ENCODE peak calls at places on chromosome 14, in five cellular contexts. One of them, this sample, is unnamed.

GRCh38 chr14:83838221-83838620 is 1691.7 kb upstream of the FLRT2 start:
- DNase-seq in mammary epithelial cell: no peak
- DNase-seq in CD8-positive, alpha-beta memory T cell: no peak
- DNase-seq in A549: no peak
- DNase-seq in RWPE2: no peak
- DNase-seq in this sample: no peak

GRCh38 chr14:58104808-58105207 is 47.2 kb downstream of the ARMH4 start:
- DNase-seq in CD8-positive, alpha-beta memory T cell: no peak
- DNase-seq in mammary epithelial cell: peak; percentile 67
- DNase-seq in A549: no peak
- DNase-seq in RWPE2: no peak
- DNase-seq in this sample: no peak

GRCh38 chr14:23008836-23009235 is 1.1 kb downstream of the C14orf93 start:
- DNase-seq in mammary epithelial cell: no peak
- DNase-seq in RWPE2: no peak
- DNase-seq in CD8-positive, alpha-beta memory T cell: no peak
- DNase-seq in A549: no peak
- DNase-seq in this sample: no peak

GRCh38 chr14:44846232-44846824 is 115.4 kb downstream of the KLHL28 start:
- DNase-seq in CD8-positive, alpha-beta memory T cell: no peak
- DNase-seq in mammary epithelial cell: peak; percentile 20
- DNase-seq in A549: peak; percentile 21
- DNase-seq in RWPE2: no peak
- DNase-seq in this sample: no peak

GRCh38 chr14:104673481-104673880 is 15.9 kb upstream of the INF2 start:
- DNase-seq in mammary epithelial cell: no peak
- DNase-seq in RWPE2: peak; percentile 57
- DNase-seq in A549: no peak
- DNase-seq in CD8-positive, alpha-beta memory T cell: no peak
- DNase-seq in this sample: no peak

GRCh38 chr14:35277179-35277578 is 15.0 kb upstream of the PSMA6 start:
- DNase-seq in CD8-positive, alpha-beta memory T cell: no peak
- DNase-seq in mammary epithelial cell: peak; percentile 19
- DNase-seq in RWPE2: no peak
- DNase-seq in A549: no peak
- DNase-seq in this sample: no peak

GRCh38 chr14:64244279-64244678 is 49.9 kb downstream of the ESR2 start:
- DNase-seq in RWPE2: no peak
- DNase-seq in CD8-positive, alpha-beta memory T cell: no peak
- DNase-seq in mammary epithelial cell: no peak
- DNase-seq in A549: no peak
- DNase-seq in this sample: no peak

GRCh38 chr14:23561259-23561658 is 5.2 kb downstream of the THTPA start:
- DNase-seq in mammary epithelial cell: no peak
- DNase-seq in A549: no peak
- DNase-seq in RWPE2: no peak
- DNase-seq in CD8-positive, alpha-beta memory T cell: no peak
- DNase-seq in this sample: no peak

GRCh38 chr14:77085538-77085937 is 12.5 kb upstream of the CIPC start:
- DNase-seq in RWPE2: no peak
- DNase-seq in A549: no peak
- DNase-seq in mammary epithelial cell: no peak
- DNase-seq in CD8-positive, alpha-beta memory T cell: no peak
- DNase-seq in this sample: no peak

GRCh38 chr14:103026988-103027387 is 30.4 kb downstream of the CDC42BPB start:
- DNase-seq in RWPE2: no peak
- DNase-seq in A549: no peak
- DNase-seq in CD8-positive, alpha-beta memory T cell: no peak
- DNase-seq in mammary epithelial cell: no peak
- DNase-seq in this sample: no peak

GRCh38 chr14:74875941-74876913 is at the start of gene PROX2:
- DNase-seq in CD8-positive, alpha-beta memory T cell: peak; percentile 8
- DNase-seq in RWPE2: no peak
- DNase-seq in mammary epithelial cell: no peak
- DNase-seq in A549: no peak
- DNase-seq in this sample: no peak

GRCh38 chr14:104393199-104393897 is 186.2 kb upstream of the C14orf180 start:
- DNase-seq in CD8-positive, alpha-beta memory T cell: no peak
- DNase-seq in A549: no peak
- DNase-seq in mammary epithelial cell: no peak
- DNase-seq in RWPE2: peak; percentile 75
- DNase-seq in this sample: no peak

GRCh38 chr14:61342486-61342885 is 21.1 kb downstream of the PRKCH start:
- DNase-seq in mammary epithelial cell: no peak
- DNase-seq in CD8-positive, alpha-beta memory T cell: peak; percentile 74
- DNase-seq in A549: no peak
- DNase-seq in RWPE2: no peak
- DNase-seq in this sample: no peak

GRCh38 chr14:45426685-45427282 is 173.8 kb upstream of the MIS18BP1 start:
- DNase-seq in A549: peak; percentile 11
- DNase-seq in mammary epithelial cell: peak; percentile 49
- DNase-seq in CD8-positive, alpha-beta memory T cell: no peak
- DNase-seq in RWPE2: no peak
- DNase-seq in this sample: no peak

GRCh38 chr14:101962503-101962874 is 1.9 kb upstream of the DYNC1H1 start:
- DNase-seq in mammary epithelial cell: peak; percentile 69
- DNase-seq in A549: peak; percentile 88
- DNase-seq in CD8-positive, alpha-beta memory T cell: no peak
- DNase-seq in RWPE2: peak; percentile 94
- DNase-seq in this sample: peak; percentile 93

GRCh38 chr14:100082723-100083122 is 17.5 kb downstream of the EVL start:
- DNase-seq in CD8-positive, alpha-beta memory T cell: no peak
- DNase-seq in RWPE2: no peak
- DNase-seq in A549: no peak
- DNase-seq in mammary epithelial cell: no peak
- DNase-seq in this sample: no peak

GRCh38 chr14:30450620-30451019 is 108.3 kb upstream of the G2E3 start:
- DNase-seq in CD8-positive, alpha-beta memory T cell: no peak
- DNase-seq in A549: no peak
- DNase-seq in mammary epithelial cell: peak; percentile 3
- DNase-seq in RWPE2: no peak
- DNase-seq in this sample: no peak

GRCh38 chr14:59306775-59307174 is 118.3 kb downstream of the DAAM1 start:
- DNase-seq in RWPE2: peak; percentile 73
- DNase-seq in CD8-positive, alpha-beta memory T cell: no peak
- DNase-seq in A549: no peak
- DNase-seq in mammary epithelial cell: peak; percentile 92
- DNase-seq in this sample: peak; percentile 23

GRCh38 chr14:59310644-59311043 is 122.2 kb downstream of the DAAM1 start:
- DNase-seq in CD8-positive, alpha-beta memory T cell: no peak
- DNase-seq in mammary epithelial cell: no peak
- DNase-seq in RWPE2: no peak
- DNase-seq in A549: no peak
- DNase-seq in this sample: no peak

GRCh38 chr14:59309291-59309900 is 120.9 kb downstream of the DAAM1 start:
- DNase-seq in mammary epithelial cell: no peak
- DNase-seq in A549: no peak
- DNase-seq in RWPE2: no peak
- DNase-seq in CD8-positive, alpha-beta memory T cell: no peak
- DNase-seq in this sample: no peak

GRCh38 chr14:59305836-59306555 is 117.5 kb downstream of the DAAM1 start:
- DNase-seq in CD8-positive, alpha-beta memory T cell: no peak
- DNase-seq in mammary epithelial cell: no peak
- DNase-seq in RWPE2: no peak
- DNase-seq in A549: no peak
- DNase-seq in this sample: peak; percentile 69

DNA sequence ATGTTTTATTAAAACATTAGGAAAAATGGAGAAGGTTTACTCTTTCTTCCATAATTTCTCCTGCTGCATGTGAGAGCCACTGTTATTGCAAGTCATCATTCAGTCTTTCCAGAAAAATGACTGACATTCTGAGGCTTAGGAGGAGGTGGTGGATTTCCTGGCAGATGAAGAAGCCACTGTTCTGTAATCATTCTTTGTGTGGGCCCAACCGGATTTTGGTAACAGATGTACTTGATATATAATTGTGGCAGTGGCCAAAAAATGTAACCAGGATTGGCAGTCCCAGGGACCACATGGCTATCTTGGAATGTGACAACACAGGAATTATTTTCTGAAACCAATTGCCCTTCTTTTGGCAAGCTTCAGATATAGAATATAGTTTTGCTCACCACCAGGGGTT is 120.2 kb downstream of the DAAM1 start:
- DNase-seq in RWPE2: no peak
- DNase-seq in A549: no peak
- DNase-seq in CD8-positive, alpha-beta memory T cell: no peak
- DNase-seq in mammary epithelial cell: no peak
- DNase-seq in this sample: no peak
- H3K4me1 ChIP-seq in RWPE2: peaks cover 35% of the 10 kb centered on the region
- H3K4me1 ChIP-seq in A549: peaks cover 35% of the 10 kb centered on the region
- H3K4me1 ChIP-seq in CD8-positive, alpha-beta memory T cell: no peaks in the 10 kb centered on the region
- H3K4me1 ChIP-seq in mammary epithelial cell: peaks cover 38% of the 10 kb centered on the region
- H3K4me1 ChIP-seq in this sample: peaks cover 35% of the 10 kb centered on the region

GRCh38 chr14:71687115-71687836 is 245.0 kb upstream of the RGS6 start:
- DNase-seq in A549: no peak
- DNase-seq in mammary epithelial cell: no peak
- DNase-seq in RWPE2: no peak
- DNase-seq in CD8-positive, alpha-beta memory T cell: no peak
- DNase-seq in this sample: no peak
- H3K27ac ChIP-seq in A549: no peak overlapping the region
- H3K27ac ChIP-seq in mammary epithelial cell: no peak overlapping the region
- H3K27ac ChIP-seq in RWPE2: no peak overlapping the region
- H3K27ac ChIP-seq in CD8-positive, alpha-beta memory T cell: no peak overlapping the region
- H3K27ac ChIP-seq in this sample: no peak overlapping the region

GRCh38 chr14:68681256-68681655 is 111.6 kb downstream of the ZFP36L1 start:
- DNase-seq in mammary epithelial cell: no peak
- DNase-seq in CD8-positive, alpha-beta memory T cell: no peak
- DNase-seq in RWPE2: no peak
- DNase-seq in A549: no peak
- DNase-seq in this sample: no peak
- H3K4me1 ChIP-seq in mammary epithelial cell: peaks cover 67% of the 10 kb centered on the region
- H3K4me1 ChIP-seq in CD8-positive, alpha-beta memory T cell: peaks cover 54% of the 10 kb centered on the region
- H3K4me1 ChIP-seq in RWPE2: peaks cover 62% of the 10 kb centered on the region
- H3K4me1 ChIP-seq in A549: peaks cover 43% of the 10 kb centered on the region
- H3K4me1 ChIP-seq in this sample: peaks cover 55% of the 10 kb centered on the region

DNA sequence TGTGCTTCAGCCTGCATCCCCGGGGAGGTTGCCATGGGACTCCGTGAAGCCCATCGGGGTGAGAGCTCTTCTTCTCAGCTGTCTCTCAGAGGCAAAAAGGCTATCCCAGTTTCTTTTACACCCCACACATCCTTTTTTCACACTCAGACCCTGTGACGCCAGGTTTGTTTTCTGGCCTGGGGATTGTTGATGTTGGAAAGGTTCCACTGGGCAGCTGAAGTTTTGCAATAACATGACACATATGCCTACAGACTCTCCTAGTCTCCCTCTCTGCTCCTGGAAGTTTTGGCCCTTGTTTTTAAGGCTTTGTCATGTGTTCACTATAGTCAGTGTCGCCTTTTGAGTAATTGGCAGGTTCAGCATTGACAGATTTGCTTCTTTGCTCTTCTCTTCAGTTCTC is 118.6 kb downstream of the SMOC1 start:
- DNase-seq in RWPE2: peak; percentile 83
- DNase-seq in A549: peak; percentile 40
- DNase-seq in CD8-positive, alpha-beta memory T cell: no peak
- DNase-seq in mammary epithelial cell: peak; percentile 99
- DNase-seq in this sample: no peak
- H3K27ac ChIP-seq in RWPE2: peak overlapping the region; percentile 88
- H3K27ac ChIP-seq in A549: peak overlapping the region; percentile 98
- H3K27ac ChIP-seq in CD8-positive, alpha-beta memory T cell: no peak overlapping the region
- H3K27ac ChIP-seq in mammary epithelial cell: peak overlapping the region; percentile 95
- H3K27ac ChIP-seq in this sample: peak overlapping the region; percentile 79